ENCODE peak calls at places on chromosome 4, in four cellular contexts. P is CD8-positive, alpha-beta T cell; F is tibial artery; L is breast epithelium. K is an unnamed sample. For H3K4me1, the result is how much of the 10 kb centered on the place peaks cover.

GRCh38 chr4:122305853-122306252 is 73.0 kb upstream of the ADAD1 start:
- DNase-seq in F (no peak), P (no peak), L (no peak), K (no peak)

GRCh38 chr4:128528793-128529553 is 241.4 kb upstream of the PGRMC2 start:
- DNase-seq in F (peak), P (no peak), L (peak), K (no peak)

GRCh38 chr4:82761249-82761648 is 37.3 kb downstream of the SCD5 start:
- DNase-seq in P (no peak), F (no peak), L (no peak), K (no peak)

GRCh38 chr4:147862043-147862692 is 130.3 kb downstream of the ARHGAP10 start:
- DNase-seq in L (no peak), F (no peak), P (no peak), K (no peak)

GRCh38 chr4:78078101-78078500 is 21.0 kb downstream of the FRAS1 start:
- DNase-seq in F (no peak), P (no peak), L (no peak), K (no peak)

GRCh38 chr4:111066001-111066400 is 443.1 kb upstream of the PITX2 start:
- DNase-seq in P (no peak), L (no peak), F (no peak), K (no peak)

GRCh38 chr4:98293089-98293887 is 32.1 kb downstream of the RAP1GDS1 start:
- DNase-seq in L (no peak), P (no peak), F (no peak), K (no peak)

GRCh38 chr4:39756159-39756558 is 58.2 kb downstream of the UBE2K start:
- DNase-seq in F (no peak), P (no peak), L (no peak), K (no peak)

GRCh38 chr4:70183168-70183939 is 12.2 kb upstream of the ODAM start:
- DNase-seq in P (no peak), L (no peak), F (no peak), K (no peak)

GRCh38 chr4:128635939-128636551 is 173.5 kb upstream of the JADE1 start:
- DNase-seq in L (no peak), P (no peak), F (no peak), K (no peak)

GRCh38 chr4:11805837-11806236 is 377.1 kb upstream of the HS3ST1 start:
- DNase-seq in L (no peak), P (no peak), F (no peak), K (no peak)
- TF ChIP-seq CTCF in L (no peak), P (no peak), F (peak), K (peak)

DNA sequence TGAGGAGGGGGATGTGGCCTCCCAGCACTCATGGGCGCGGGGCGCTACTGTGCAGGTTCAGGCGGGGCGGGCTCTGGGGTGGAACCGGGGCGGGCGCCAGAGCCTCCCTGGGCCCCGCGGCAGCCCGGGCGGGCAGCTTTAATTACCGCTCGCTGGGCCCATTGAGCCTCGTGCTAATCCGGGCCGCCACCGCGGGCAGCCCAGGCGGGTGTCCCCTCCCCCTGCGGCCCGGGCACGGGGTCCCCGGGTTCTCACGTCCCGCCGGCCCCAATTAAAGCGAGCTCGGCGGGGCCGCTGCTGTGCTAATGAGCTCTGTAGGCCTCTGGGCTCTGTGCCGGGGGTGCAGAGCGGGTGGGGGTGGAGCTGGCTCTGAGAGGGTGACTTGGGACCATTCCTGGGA is 22.8 kb upstream of the FGFR3 start:
- DNase-seq in F (no peak), L (no peak), P (no peak), K (no peak)
- H3K4me1 ChIP-seq in F (under half), L (under half), P (under half), K (half or more)

GRCh38 chr4:6688879-6689505 is 4.7 kb upstream of the S100P start:
- DNase-seq in F (no peak), P (peak), L (peak), K (no peak)
- TF ChIP-seq CTCF in F (no peak), P (no peak), L (no peak), K (no peak)

DNA sequence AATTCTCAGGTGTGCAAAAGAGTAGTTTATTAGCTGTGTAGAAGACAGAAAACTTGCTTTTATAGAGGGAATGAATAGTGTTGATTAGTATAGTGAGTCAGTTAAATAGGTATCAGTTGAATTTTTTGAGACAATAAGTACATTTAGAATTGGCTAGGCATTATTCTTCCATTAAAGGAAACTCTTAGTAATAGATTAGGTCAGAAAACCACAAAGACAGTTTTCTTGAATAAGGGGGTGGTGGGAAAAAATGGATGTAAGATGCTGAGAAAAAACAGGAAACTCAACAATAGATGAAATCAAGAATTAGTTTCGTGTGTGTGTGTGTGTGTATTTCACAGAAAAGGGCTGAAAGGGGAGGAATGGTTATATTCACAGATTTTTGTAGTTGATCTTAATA is 16.8 kb downstream of the CD38 start:
- DNase-seq in L (no peak), P (no peak), F (no peak), K (no peak)
- H3K4me1 ChIP-seq in L (under half), P (under half), F (under half), K (under half)

GRCh38 chr4:105496899-105497298 is 23.0 kb upstream of the PPA2 start:
- DNase-seq in F (no peak), P (no peak), L (no peak), K (no peak)
- TF ChIP-seq CTCF in F (no peak), P (no peak), L (no peak), K (no peak)

DNA sequence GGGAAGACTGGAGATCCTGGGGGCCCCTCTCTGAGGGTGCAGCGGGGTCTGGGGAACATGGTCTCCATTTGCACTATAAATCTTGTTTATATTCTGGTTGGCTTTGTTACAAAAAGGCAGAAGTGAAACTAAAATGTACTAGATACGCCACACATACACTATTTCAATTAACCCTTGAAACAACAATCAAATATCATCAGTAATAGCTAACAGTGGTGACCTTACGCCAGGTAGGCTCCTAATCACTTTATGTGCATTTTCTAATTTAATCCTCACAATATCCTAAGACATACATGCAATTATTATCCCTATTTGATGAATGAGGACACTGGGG is 35.1 kb downstream of the TBC1D9 start:
- DNase-seq in L (no peak), P (no peak), F (no peak), K (no peak)
- H3K4me1 ChIP-seq in L (under half), P (under half), F (under half), K (under half)

DNA sequence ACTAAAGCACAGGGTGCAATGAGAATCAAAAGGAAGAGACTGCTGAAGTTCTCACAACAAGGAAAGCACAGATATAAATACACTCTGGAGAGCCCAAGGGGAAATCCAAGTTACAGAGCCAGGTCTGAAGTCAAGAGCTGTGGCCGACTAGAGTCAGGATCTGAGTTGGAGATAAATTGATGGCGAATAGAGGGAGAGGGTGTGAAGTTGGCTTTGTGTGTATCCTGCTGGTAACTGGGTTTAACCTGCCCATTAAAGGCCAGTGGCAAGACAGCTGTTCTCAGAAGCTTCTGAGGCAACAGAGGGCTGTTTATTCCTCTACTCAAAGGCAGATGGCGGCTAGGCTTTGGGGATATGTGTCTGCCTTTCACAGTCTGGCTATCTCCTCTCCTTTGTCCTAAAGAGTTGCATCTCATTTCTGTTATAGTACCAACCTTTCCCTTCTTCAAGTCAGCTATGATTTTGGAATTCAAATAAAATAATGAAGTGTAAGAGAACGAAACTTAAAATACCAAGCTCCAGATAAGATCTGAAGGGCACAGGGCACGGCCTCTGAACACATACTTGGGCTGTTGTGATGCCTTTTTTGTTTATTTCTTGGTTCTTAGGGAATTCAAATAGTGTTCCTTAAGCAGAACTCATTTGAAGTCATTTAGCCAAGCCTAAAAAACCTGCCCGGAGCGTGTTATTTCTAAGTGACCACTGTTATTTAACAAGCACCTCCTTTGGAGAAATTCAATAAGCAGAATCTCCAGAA is 142.1 kb downstream of the APBB2 start:
- DNase-seq in L (no peak), F (no peak), P (no peak), K (no peak)
- TF ChIP-seq CTCF in L (no peak), F (no peak), P (no peak), K (no peak)

GRCh38 chr4:143402776-143403550 is 66.3 kb downstream of the GAB1 start:
- DNase-seq in L (no peak), P (no peak), F (no peak), K (no peak)
- H3K4me1 ChIP-seq in L (under half), P (under half), F (under half), K (under half)

GRCh38 chr4:74598611-74599325 is 153.8 kb downstream of the AREG start:
- DNase-seq in F (no peak), P (no peak), L (no peak), K (no peak)
- TF ChIP-seq CTCF in F (no peak), P (no peak), L (no peak), K (no peak)

GRCh38 chr4:23861897-23862296 is 27.9 kb downstream of the PPARGC1A start:
- DNase-seq in P (no peak), L (no peak), F (no peak), K (no peak)
- H3K4me1 ChIP-seq in P (under half), L (under half), F (under half), K (under half)

K was measured in esophagus squamous epithelium.